ENCODE peak calls at places on chromosomes 1 and 21, in ten cellular contexts. One of them, this sample, is unnamed.
A peak's percentile ranks its signal among the peaks of the same experiment; 100 is the strongest.

GRCh38 chr1:215005078-215005477 is 77.5 kb upstream of the KCNK2 start:
- DNase-seq in AG08396: no peak
- DNase-seq in HL-60: no peak
- DNase-seq in LoVo: no peak
- DNase-seq in amygdala: no peak
- DNase-seq in foreskin melanocyte: no peak
- DNase-seq in fibroblast of lung: peak; percentile 22
- DNase-seq in lower lobe of right lung: no peak
- DNase-seq in B cell: no peak
- DNase-seq in endodermal cell: no peak
- DNase-seq in this sample: no peak

GRCh38 chr1:212858461-212859265 is 588 bp downstream of the FLVCR1 start:
- DNase-seq in AG08396: peak; percentile 43
- DNase-seq in HL-60: no peak
- DNase-seq in LoVo: peak; percentile 11
- DNase-seq in amygdala: no peak
- DNase-seq in foreskin melanocyte: no peak
- DNase-seq in fibroblast of lung: peak; percentile 34
- DNase-seq in lower lobe of right lung: peak; percentile 59
- DNase-seq in B cell: peak; percentile 33
- DNase-seq in endodermal cell: peak; percentile 73
- DNase-seq in this sample: peak; percentile 55

GRCh38 chr1:154808909-154809262 is 61.2 kb downstream of the KCNN3 start:
- DNase-seq in AG08396: no peak
- DNase-seq in HL-60: no peak
- DNase-seq in LoVo: no peak
- DNase-seq in amygdala: no peak
- DNase-seq in foreskin melanocyte: no peak
- DNase-seq in fibroblast of lung: no peak
- DNase-seq in lower lobe of right lung: no peak
- DNase-seq in B cell: no peak
- DNase-seq in endodermal cell: no peak
- DNase-seq in this sample: peak; percentile 65

GRCh38 chr1:177913762-177914540 is 55.9 kb downstream of the SEC16B start:
- DNase-seq in AG08396: peak; percentile 54
- DNase-seq in HL-60: no peak
- DNase-seq in LoVo: no peak
- DNase-seq in amygdala: no peak
- DNase-seq in foreskin melanocyte: no peak
- DNase-seq in fibroblast of lung: peak; percentile 65
- DNase-seq in lower lobe of right lung: no peak
- DNase-seq in B cell: no peak
- DNase-seq in endodermal cell: peak; percentile 80
- DNase-seq in this sample: peak; percentile 49

GRCh38 chr1:153428790-153429189 is 12.5 kb downstream of the S100A7A start:
- DNase-seq in AG08396: no peak
- DNase-seq in HL-60: no peak
- DNase-seq in LoVo: no peak
- DNase-seq in amygdala: no peak
- DNase-seq in foreskin melanocyte: no peak
- DNase-seq in fibroblast of lung: no peak
- DNase-seq in lower lobe of right lung: no peak
- DNase-seq in B cell: no peak
- DNase-seq in endodermal cell: peak; percentile 63
- DNase-seq in this sample: no peak

GRCh38 chr1:6953874-6954502 is 168.7 kb downstream of the CAMTA1 start:
- DNase-seq in AG08396: no peak
- DNase-seq in HL-60: no peak
- DNase-seq in LoVo: no peak
- DNase-seq in amygdala: no peak
- DNase-seq in foreskin melanocyte: no peak
- DNase-seq in fibroblast of lung: no peak
- DNase-seq in lower lobe of right lung: no peak
- DNase-seq in B cell: no peak
- DNase-seq in endodermal cell: no peak
- DNase-seq in this sample: no peak

GRCh38 chr1:84968101-84968500 is 28.8 kb downstream of the MCOLN2 start:
- DNase-seq in AG08396: no peak
- DNase-seq in HL-60: no peak
- DNase-seq in LoVo: peak; percentile 3
- DNase-seq in amygdala: no peak
- DNase-seq in foreskin melanocyte: no peak
- DNase-seq in fibroblast of lung: no peak
- DNase-seq in lower lobe of right lung: no peak
- DNase-seq in B cell: no peak
- DNase-seq in endodermal cell: no peak
- DNase-seq in this sample: no peak

GRCh38 chr1:160377585-160378206 is 10.8 kb downstream of the NHLH1 start:
- DNase-seq in AG08396: no peak
- DNase-seq in HL-60: no peak
- DNase-seq in LoVo: no peak
- DNase-seq in amygdala: no peak
- DNase-seq in foreskin melanocyte: no peak
- DNase-seq in fibroblast of lung: no peak
- DNase-seq in lower lobe of right lung: no peak
- DNase-seq in B cell: no peak
- DNase-seq in endodermal cell: no peak
- DNase-seq in this sample: no peak

GRCh38 chr1:203628185-203628996 is 1.8 kb downstream of the ATP2B4 start:
- DNase-seq in AG08396: peak; percentile 44
- DNase-seq in HL-60: peak; percentile 36
- DNase-seq in LoVo: peak; percentile 23
- DNase-seq in amygdala: no peak
- DNase-seq in foreskin melanocyte: no peak
- DNase-seq in fibroblast of lung: peak; percentile 63
- DNase-seq in lower lobe of right lung: peak; percentile 64
- DNase-seq in B cell: peak; percentile 21
- DNase-seq in endodermal cell: peak; percentile 96
- DNase-seq in this sample: no peak

GRCh38 chr1:214285622-214286440 is 4.9 kb downstream of the SMYD2 start:
- DNase-seq in AG08396: no peak
- DNase-seq in HL-60: no peak
- DNase-seq in LoVo: no peak
- DNase-seq in amygdala: no peak
- DNase-seq in foreskin melanocyte: no peak
- DNase-seq in fibroblast of lung: no peak
- DNase-seq in lower lobe of right lung: no peak
- DNase-seq in B cell: no peak
- DNase-seq in endodermal cell: no peak
- DNase-seq in this sample: no peak

GRCh38 chr21:45982256-45982757 is 737 bp downstream of the COL6A1 start:
- DNase-seq in AG08396: no peak
- DNase-seq in HL-60: no peak
- DNase-seq in LoVo: no peak
- DNase-seq in amygdala: no peak
- DNase-seq in foreskin melanocyte: no peak
- DNase-seq in fibroblast of lung: no peak
- DNase-seq in lower lobe of right lung: peak; percentile 42
- DNase-seq in B cell: no peak
- DNase-seq in endodermal cell: no peak
- DNase-seq in this sample: no peak

This sample was measured in SW480.